ENCODE peak calls at places on chromosomes 16 and 17, in six cellular contexts. Z, O, J, Q, K and B are unnamed samples.
A peak's percentile ranks its signal among the peaks of the same experiment; 100 is the strongest.

GRCh38 chr16:83004868-83005652 is 378.3 kb downstream of the CDH13 start:
- DNase-seq in O (no peak), Z (no peak), K (no peak), Q (no peak), J (no peak), B (no peak)

GRCh38 chr16:64730261-64730660 is 391.6 kb downstream of the CDH11 start:
- DNase-seq in Q (no peak), K (no peak), Z (no peak), O (no peak), J (peak; percentile 15), B (no peak)

GRCh38 chr17:49963626-49964538 is 5.1 kb upstream of the DLX4 start:
- DNase-seq in Q (no peak), Z (no peak), K (no peak), J (peak; percentile 12), O (no peak), B (no peak)

GRCh38 chr17:77160032-77160876 is 19.5 kb downstream of the SEC14L1 start:
- DNase-seq in Z (no peak), Q (no peak), J (no peak), K (peak; percentile 31), O (no peak), B (no peak)

GRCh38 chr17:44014133-44014436 is 678 bp downstream of the TMEM101 start:
- DNase-seq in O (no peak), Z (no peak), J (no peak), K (no peak), Q (no peak), B (no peak)

GRCh38 chr17:30415491-30415890 is 36.8 kb downstream of the CPD start:
- DNase-seq in Q (no peak), J (no peak), K (peak; percentile 59), O (no peak), Z (no peak), B (no peak)

GRCh38 chr16:73951541-73951940 is 345.1 kb upstream of the PSMD7 start:
- DNase-seq in O (no peak), Q (no peak), K (peak; percentile 42), Z (no peak), J (peak; percentile 80), B (no peak)

GRCh38 chr16:63080736-63081135 is 1044.5 kb upstream of the CDH8 start:
- DNase-seq in J (no peak), K (no peak), O (no peak), Q (no peak), Z (no peak), B (no peak)

GRCh38 chr17:45050680-45051059 is 762 bp downstream of the DCAKD start:
- DNase-seq in O (no peak), J (no peak), Q (no peak), Z (no peak), K (no peak), B (no peak)

GRCh38 chr16:85678821-85679220 is 9.9 kb downstream of the GINS2 start:
- DNase-seq in Z (no peak), Q (peak; percentile 19), J (no peak), K (no peak), O (no peak), B (no peak)

GRCh38 chr17:42670199-42670924 is 6.4 kb downstream of the PLEKHH3 start:
- DNase-seq in K (no peak), J (no peak), Z (no peak), O (no peak), Q (peak; percentile 88), B (no peak)

GRCh38 chr16:11588321-11589244 is 1.9 kb upstream of the LITAF start:
- DNase-seq in J (no peak), Q (no peak), Z (no peak), K (no peak), O (no peak), B (no peak)

GRCh38 chr16:23999663-24000062 is 163.9 kb downstream of the PRKCB start:
- DNase-seq in J (no peak), K (no peak), Z (no peak), Q (no peak), O (no peak), B (no peak)

GRCh38 chr17:3960764-3961163 is 3.5 kb downstream of the ATP2A3 start:
- DNase-seq in Z (no peak), K (peak; percentile 60), J (peak; percentile 86), Q (no peak), O (no peak), B (no peak)

GRCh38 chr17:1545618-1546017 is 17.0 kb downstream of the PITPNA start:
- DNase-seq in Z (no peak), K (no peak), J (no peak), O (no peak), Q (no peak), B (no peak)

GRCh38 chr16:68074850-68075249 is 10.3 kb upstream of the NFATC3 start:
- DNase-seq in J (no peak), Q (peak; percentile 95), Z (no peak), K (no peak), O (peak; percentile 29), B (no peak)

GRCh38 chr16:72739577-72739976 is 308.4 kb downstream of the ZFHX3 start:
- DNase-seq in O (no peak), K (peak; percentile 74), Z (peak; percentile 31), J (peak; percentile 18), Q (no peak), B (no peak)

DNA sequence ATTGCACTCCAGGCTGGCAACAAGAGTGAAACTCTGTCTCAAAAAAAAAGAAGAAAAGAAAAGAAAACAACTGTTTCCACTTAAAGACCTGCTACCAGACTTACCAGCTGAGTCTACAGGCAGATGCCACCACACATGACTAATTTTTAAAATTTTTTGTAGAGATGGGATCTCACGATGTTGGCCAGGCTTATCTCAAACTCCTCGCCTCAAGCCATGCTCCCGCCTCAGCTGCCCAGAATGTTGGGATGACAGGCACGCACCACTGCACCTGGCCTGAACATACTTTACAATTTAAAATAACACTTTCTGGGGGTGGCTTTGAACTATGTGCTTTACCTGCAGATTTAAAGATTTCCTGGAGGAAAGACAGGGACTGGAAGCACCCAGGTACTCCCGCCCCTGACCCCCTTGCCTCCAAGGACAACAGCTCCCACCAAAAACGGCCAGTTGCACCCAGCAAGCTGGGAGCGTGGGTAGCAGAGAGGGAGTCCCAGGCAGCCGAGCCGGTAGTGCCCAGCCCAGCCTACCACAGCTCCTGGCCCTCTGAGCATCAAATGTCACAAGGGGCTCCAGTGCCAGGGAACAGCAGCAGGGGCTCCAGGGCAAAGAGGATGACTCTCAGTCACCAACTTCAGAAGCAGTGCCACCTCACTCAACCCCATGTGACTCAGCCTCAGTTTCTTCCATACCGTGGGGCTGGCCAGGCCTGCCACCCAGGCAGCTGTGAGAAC is 262.9 kb downstream of the PARN start:
- DNase-seq in O (no peak), J (no peak), Z (no peak), Q (no peak), K (no peak), B (no peak)
- TF ChIP-seq CTCF in O (no peak), J (no peak), Z (no peak), Q (no peak), K (no peak), B (no peak)

DNA sequence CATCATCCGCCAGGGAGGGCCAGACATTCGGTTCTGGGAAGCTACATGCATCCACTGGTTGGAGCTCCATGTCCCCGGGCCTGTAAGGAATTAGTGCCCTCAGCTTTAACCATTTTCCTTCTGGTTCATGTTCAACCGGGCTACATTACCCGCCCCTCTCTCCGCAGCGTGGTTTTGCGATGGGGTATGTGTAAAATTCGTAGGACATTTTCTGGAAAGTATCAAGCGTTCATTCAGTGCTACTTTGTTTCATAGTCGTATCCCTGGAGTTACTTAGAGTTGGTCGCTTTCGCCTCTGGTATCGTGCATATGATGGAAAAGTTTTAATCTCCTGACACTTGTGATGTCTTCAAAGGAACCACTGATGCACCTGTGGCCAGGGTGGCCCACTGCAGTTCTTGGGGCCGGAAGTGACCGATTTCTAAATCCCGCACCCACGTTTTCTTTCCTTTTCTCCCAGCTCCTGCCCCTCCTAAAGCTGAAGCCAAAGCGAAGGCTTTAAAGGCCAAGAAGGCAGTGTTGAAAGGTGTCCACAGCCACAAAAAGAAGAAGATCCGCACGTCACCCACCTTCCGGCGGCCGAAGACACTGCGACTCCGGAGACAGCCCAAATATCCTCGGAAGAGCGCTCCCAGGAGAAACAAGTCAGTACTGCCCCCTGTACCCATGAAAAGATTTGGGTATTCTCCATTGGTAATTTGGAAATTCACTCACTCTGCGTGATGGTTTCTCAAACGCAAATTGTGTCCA is 637 bp downstream of the RPL23A start:
- DNase-seq in O (no peak), Q (no peak), J (no peak), K (no peak), Z (no peak), B (no peak)
- TF ChIP-seq CTCF in O (no peak), Q (no peak), J (no peak), K (no peak), Z (peak; percentile 17), B (no peak)

GRCh38 chr17:60107526-60108257 is 29.0 kb upstream of the HEATR6 start:
- DNase-seq in Z (no peak), Q (no peak), J (no peak), O (no peak), K (peak; percentile 66), B (no peak)
- TF ChIP-seq CTCF in Z (peak; percentile 34), Q (no peak), J (no peak), O (no peak), K (peak; percentile 40), B (no peak)

GRCh38 chr16:86856946-86857586 is 278.7 kb downstream of the FOXL1 start:
- DNase-seq in K (no peak), Q (no peak), Z (no peak), J (no peak), O (no peak), B (no peak)
- TF ChIP-seq CTCF in K (no peak), Q (no peak), Z (no peak), J (no peak), O (no peak), B (no peak)

GRCh38 chr16:84115919-84116719 is 623 bp downstream of the MBTPS1 start:
- DNase-seq in K (peak; percentile 31), Q (no peak), O (no peak), Z (no peak), J (peak; percentile 41), B (peak; percentile 91)
- TF ChIP-seq CTCF in K (no peak), Q (no peak), O (no peak), Z (peak; percentile 17), J (no peak), B (no peak)

GRCh38 chr16:30977502-30977901 is 7.5 kb upstream of the HSD3B7 start:
- DNase-seq in Q (no peak), K (no peak), J (no peak), O (no peak), Z (no peak), B (no peak)
- TF ChIP-seq CTCF in Q (peak; percentile 33), K (peak; percentile 24), J (peak; percentile 27), O (no peak), Z (peak; percentile 46), B (no peak)

GRCh38 chr17:82812058-82812457 is 27.8 kb downstream of the ZNF750 start:
- DNase-seq in Q (no peak), O (no peak), J (no peak), Z (no peak), K (no peak), B (no peak)
- TF ChIP-seq CTCF in Q (no peak), O (no peak), J (no peak), Z (no peak), K (no peak), B (no peak)

GRCh38 chr17:61410555-61411089 is 11.0 kb downstream of the TBX2 start:
- DNase-seq in Z (no peak), K (peak; percentile 43), O (no peak), Q (peak; percentile 91), J (peak; percentile 94), B (peak; percentile 94)
- TF ChIP-seq CTCF in Z (peak; percentile 56), K (no peak), O (peak; percentile 38), Q (peak; percentile 78), J (peak; percentile 58), B (no peak)

GRCh38 chr17:78998311-78999055 is 11.1 kb downstream of the CANT1 start:
- DNase-seq in J (no peak), Z (no peak), K (no peak), O (no peak), Q (peak; percentile 86), B (no peak)
- TF ChIP-seq CTCF in J (no peak), Z (no peak), K (no peak), O (no peak), Q (no peak), B (no peak)